ENCODE peak calls at places on chromosomes 2 and 18, in four cellular contexts. N is H1, L is SK-N-SH, I is K562. F is an unnamed sample.

GRCh38 chr2:20419007-20419576 is 27.8 kb upstream of the RHOB start:
- DNase-seq in N (no peak), L (no peak), I (no peak), F (no peak)

GRCh38 chr2:62286089-62286785 is 90.3 kb downstream of the B3GNT2 start:
- DNase-seq in L (no peak), N (no peak), I (no peak), F (no peak)

GRCh38 chr18:4870177-4870773 is 326.8 kb downstream of the AKAIN1 start:
- DNase-seq in I (no peak), L (no peak), N (no peak), F (no peak)

GRCh38 chr18:74861154-74861553 is 263.5 kb downstream of the ZNF407 start:
- DNase-seq in L (no peak), I (no peak), N (no peak), F (no peak)

GRCh38 chr2:120104002-120104467 is 91.2 kb downstream of the EPB41L5 start:
- DNase-seq in I (no peak), L (no peak), N (no peak), F (no peak)

GRCh38 chr2:213934560-213934959 is 476.3 kb upstream of the VWC2L start:
- DNase-seq in N (no peak), I (no peak), L (peak), F (no peak)

GRCh38 chr18:80056095-80056494 is 21.9 kb downstream of the RBFA start:
- DNase-seq in I (no peak), N (no peak), L (no peak), F (no peak)

GRCh38 chr2:102286041-102286440 is 25.3 kb upstream of the IL1RL1 start:
- DNase-seq in I (no peak), N (no peak), L (no peak), F (no peak)

GRCh38 chr18:50724631-50725235 is 95.1 kb downstream of the MRO start:
- DNase-seq in I (no peak), N (no peak), L (no peak), F (no peak)

GRCh38 chr2:218375212-218375611 is 6.9 kb upstream of the SLC11A1 start:
- DNase-seq in I (no peak), N (no peak), L (no peak), F (no peak)

GRCh38 chr2:175187378-175187777 is 5.9 kb upstream of the ATP5MC3 start:
- DNase-seq in I (no peak), L (peak), N (no peak), F (no peak)

GRCh38 chr2:218718058-218718457 is 7.4 kb downstream of the TTLL4 start:
- DNase-seq in N (no peak), L (no peak), I (no peak), F (no peak)

GRCh38 chr2:233233618-233234230 is 17.7 kb upstream of the ATG16L1 start:
- DNase-seq in I (no peak), N (no peak), L (no peak), F (no peak)

GRCh38 chr2:233235977-233236376 is 15.5 kb upstream of the ATG16L1 start:
- DNase-seq in N (peak), I (no peak), L (no peak), F (peak)

GRCh38 chr2:233234996-233235395 is 16.5 kb upstream of the ATG16L1 start:
- DNase-seq in L (no peak), N (no peak), I (no peak), F (no peak)

GRCh38 chr2:233236820-233237589 is 14.5 kb upstream of the ATG16L1 start:
- DNase-seq in L (no peak), N (no peak), I (no peak), F (no peak)

GRCh38 chr2:233234264-233234663 is 17.2 kb upstream of the ATG16L1 start:
- DNase-seq in I (no peak), L (no peak), N (no peak), F (no peak)
- TF ChIP-seq USF2 in I (no peak), L (no peak), N (no peak), F (no peak)

DNA sequence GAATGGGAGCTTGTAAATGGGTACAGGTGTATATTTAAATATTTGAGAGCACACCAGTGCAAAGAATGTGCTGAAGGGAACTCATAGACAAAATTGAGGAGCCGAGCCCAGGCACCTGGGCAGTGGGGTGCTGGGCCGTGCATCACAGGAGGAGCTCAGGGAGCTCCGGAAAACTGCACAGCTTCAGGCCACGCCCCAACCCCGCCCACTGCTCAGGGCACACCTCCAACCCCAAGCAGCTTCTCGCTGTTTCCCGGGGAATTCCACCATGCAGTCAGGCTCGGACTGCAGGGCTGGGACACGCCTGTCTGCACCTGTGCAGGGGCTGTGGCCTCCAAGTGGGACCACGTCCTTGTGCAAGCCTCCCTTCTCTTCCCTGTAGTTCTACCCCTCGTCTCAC is 243.1 kb downstream of the HDAC4 start:
- DNase-seq in N (peak), I (peak), L (no peak), F (peak)
- TF ChIP-seq TEAD4 in N (no peak), I (no peak), L (no peak), F (no peak)

DNA sequence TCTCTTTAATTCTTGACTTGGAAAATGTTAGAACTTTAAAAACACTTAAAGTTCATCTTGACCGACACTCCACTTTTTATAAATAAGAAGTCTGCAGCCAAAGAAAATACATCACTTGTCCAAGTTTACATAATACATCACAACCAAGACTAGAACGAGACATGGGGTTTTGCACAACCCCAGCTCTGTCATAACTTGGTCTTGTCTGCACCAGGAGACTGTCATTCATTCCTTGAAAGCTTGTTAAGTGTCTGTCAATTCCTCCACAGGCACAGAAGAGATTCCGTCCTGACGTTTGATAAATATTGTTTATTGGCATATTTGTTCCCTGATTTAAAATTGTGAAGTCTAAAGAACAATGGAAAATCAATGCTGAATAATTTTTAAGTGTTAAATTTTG is 139.5 kb upstream of the SETBP1 start:
- DNase-seq in L (no peak), I (no peak), N (no peak), F (no peak)
- TF ChIP-seq USF2 in L (no peak), I (no peak), N (no peak), F (no peak)

DNA sequence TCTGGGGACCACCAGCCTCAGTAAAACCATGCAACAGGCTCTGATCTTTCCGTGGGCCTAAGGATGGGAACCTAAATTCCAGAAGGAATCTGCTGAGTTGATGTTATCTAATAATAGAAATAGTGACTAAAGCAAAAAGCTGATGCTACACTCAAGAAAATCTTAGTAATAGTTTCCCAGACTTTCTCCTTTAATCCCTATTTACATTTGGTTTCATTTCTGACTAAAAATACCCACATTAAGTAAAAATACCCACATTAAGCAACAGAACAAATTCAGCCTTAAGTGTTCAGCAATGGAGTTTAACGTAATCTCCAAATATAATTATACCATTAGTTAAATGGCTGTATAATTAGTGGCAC is 50.3 kb downstream of the CCBE1 start:
- DNase-seq in I (no peak), L (no peak), N (no peak), F (no peak)
- TF ChIP-seq TEAD4 in I (no peak), L (no peak), N (no peak), F (no peak)

DNA sequence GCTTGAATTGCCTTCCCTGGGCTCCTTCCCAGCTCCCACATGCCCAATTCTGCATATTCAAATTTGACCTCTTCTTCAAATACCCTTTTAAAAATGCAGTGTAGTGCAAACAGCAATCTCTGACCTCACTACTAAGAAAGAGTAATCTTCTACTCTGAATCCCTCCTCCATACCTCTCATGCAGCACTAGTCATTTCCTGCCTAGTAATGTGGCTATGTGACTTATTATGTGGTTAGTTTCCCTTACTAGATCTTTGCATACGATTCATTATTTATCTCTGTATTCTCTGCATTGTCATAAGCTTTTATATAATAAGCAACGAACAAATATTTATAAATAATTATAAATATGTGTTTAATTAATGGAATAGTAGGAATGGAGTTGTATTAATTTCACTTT is 17.1 kb upstream of the VPS54 start:
- DNase-seq in L (no peak), I (no peak), N (no peak), F (no peak)
- TF ChIP-seq USF2 in L (no peak), I (no peak), N (no peak), F (no peak)

DNA sequence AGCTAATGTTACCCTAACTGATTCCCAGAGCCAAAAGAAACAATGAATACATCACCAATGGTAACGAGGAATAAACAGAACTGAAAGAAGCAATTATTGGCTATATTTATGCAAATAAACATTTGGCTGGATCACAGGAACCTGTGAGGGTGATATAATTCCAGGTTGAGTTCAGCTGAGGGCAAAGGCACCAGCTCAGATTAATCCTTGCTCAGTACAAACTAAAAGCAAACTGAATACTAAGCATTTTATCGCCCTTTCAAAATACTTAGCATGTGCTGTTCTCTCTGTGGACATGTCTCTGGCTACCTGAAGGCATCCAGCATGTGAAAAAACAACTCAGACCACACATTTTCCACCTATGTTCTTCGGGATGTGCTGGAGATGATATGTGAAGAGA is 791.7 kb downstream of the METTL4 start:
- DNase-seq in I (no peak), L (no peak), N (no peak), F (no peak)
- TF ChIP-seq TEAD4 in I (no peak), L (no peak), N (no peak), F (no peak)

GRCh38 chr2:222912117-222912516 is 51.3 kb downstream of the ACSL3 start:
- DNase-seq in I (no peak), L (no peak), N (no peak), F (no peak)
- TF ChIP-seq USF2 in I (no peak), L (no peak), N (no peak), F (no peak)

DNA sequence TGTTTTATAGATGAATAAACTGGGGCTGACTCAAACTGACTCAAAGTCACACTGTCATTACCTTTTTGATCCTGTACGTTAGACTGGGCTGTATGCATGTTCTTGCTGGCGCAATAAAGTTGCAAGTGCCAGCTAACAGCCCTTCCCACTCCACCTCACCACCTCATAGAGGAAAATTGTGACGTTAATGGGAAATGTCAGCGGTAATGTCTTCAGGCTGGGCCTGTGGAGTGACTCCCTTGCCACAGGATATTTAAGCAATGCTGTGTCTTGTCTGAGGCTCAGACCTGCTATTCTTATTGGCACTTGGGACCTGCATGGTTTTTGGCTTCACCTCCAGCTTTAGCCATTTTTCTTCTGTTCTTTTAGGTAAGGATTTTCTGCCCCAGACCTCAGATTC is 25.2 kb upstream of the CASP10 start:
- DNase-seq in L (no peak), N (no peak), I (no peak), F (no peak)
- TF ChIP-seq TEAD4 in L (no peak), N (no peak), I (no peak), F (no peak)